ENCODE peak calls at places on chromosome 11, in four cellular contexts. S, Q, N and H are unnamed samples.

GRCh38 chr11:29159552-29160465 is 857.0 kb downstream of the KCNA4 start:
- DNase-seq in S (peak), Q (peak), N (peak), H (peak)

GRCh38 chr11:60119708-60120107 is 31.2 kb downstream of the MS4A2 start:
- DNase-seq in S (no peak), Q (no peak), N (no peak), H (no peak)

GRCh38 chr11:7252683-7253213 is 1.0 kb downstream of the SYT9 start:
- DNase-seq in S (peak), Q (no peak), N (no peak), H (no peak)

GRCh38 chr11:9566561-9567063 is 6.9 kb upstream of the WEE1 start:
- DNase-seq in S (no peak), Q (no peak), N (no peak), H (no peak)

GRCh38 chr11:67401495-67402191 is at the start of gene PPP1CA:
- DNase-seq in S (peak), Q (peak), N (peak), H (peak)

GRCh38 chr11:76234704-76235232 is 28.5 kb upstream of the WNT11 start:
- DNase-seq in S (no peak), Q (no peak), N (no peak), H (no peak)

GRCh38 chr11:25377466-25377865 is 880.6 kb downstream of the LUZP2 start:
- DNase-seq in S (no peak), Q (no peak), N (no peak), H (no peak)

GRCh38 chr11:13304655-13305340 is 27.2 kb downstream of the BMAL1 start:
- DNase-seq in S (no peak), Q (no peak), N (no peak), H (no peak)

GRCh38 chr11:46332568-46333128 is 14.6 kb upstream of the DGKZ start:
- DNase-seq in S (peak), Q (peak), N (no peak), H (no peak)

GRCh38 chr11:90803366-90803765 is 580.5 kb upstream of the CHORDC1 start:
- DNase-seq in S (no peak), Q (no peak), N (no peak), H (no peak)

GRCh38 chr11:20474176-20474950 is 86.8 kb downstream of the PRMT3 start:
- DNase-seq in S (peak), Q (no peak), N (no peak), H (no peak)

GRCh38 chr11:88310246-88310645 is 27.3 kb downstream of the CTSC start:
- DNase-seq in S (no peak), Q (no peak), N (no peak), H (no peak)

GRCh38 chr11:69114811-69115523 is 40.8 kb upstream of the SMIM38 start:
- DNase-seq in S (no peak), Q (no peak), N (no peak), H (no peak)

GRCh38 chr11:36265793-36266628 is 23.2 kb downstream of the COMMD9 start:
- DNase-seq in S (peak), Q (peak), N (peak), H (peak)

GRCh38 chr11:121029813-121030445 is 6.0 kb downstream of the TBCEL start:
- DNase-seq in S (no peak), Q (no peak), N (no peak), H (no peak)

GRCh38 chr11:65915821-65916251 is 3.0 kb downstream of the C11orf68 start:
- DNase-seq in S (no peak), Q (no peak), N (peak), H (no peak)

GRCh38 chr11:112863304-112863703 is 97.9 kb upstream of the NCAM1 start:
- DNase-seq in S (no peak), Q (no peak), N (no peak), H (no peak)

GRCh38 chr11:131486100-131486499 is 115.7 kb downstream of the NTM start:
- DNase-seq in S (no peak), Q (no peak), N (no peak), H (no peak)

GRCh38 chr11:47296045-47296444 is 26.1 kb downstream of the MADD start:
- DNase-seq in S (no peak), Q (no peak), N (no peak), H (no peak)

GRCh38 chr11:74720596-74721478 is 10.4 kb downstream of the CHRDL2 start:
- DNase-seq in S (no peak), Q (no peak), N (no peak), H (no peak)

GRCh38 chr11:117830072-117830471 is 5.5 kb upstream of the FXYD2 start:
- DNase-seq in S (no peak), Q (no peak), N (no peak), H (no peak)

GRCh38 chr11:70159612-70160570 is 43.2 kb upstream of the FADD start:
- DNase-seq in S (no peak), Q (no peak), N (no peak), H (no peak)

GRCh38 chr11:27241316-27242122 is 121.5 kb downstream of the CCDC34 start:
- DNase-seq in S (no peak), Q (no peak), N (no peak), H (no peak)

GRCh38 chr11:111777094-111778046 is 11.2 kb upstream of the PPP2R1B start:
- DNase-seq in S (no peak), Q (peak), N (peak), H (peak)

GRCh38 chr11:118620529-118621070 is 13.2 kb downstream of the PHLDB1 start:
- DNase-seq in S (no peak), Q (no peak), N (peak), H (no peak)

GRCh38 chr11:2655320-2655719 is 44.5 kb downstream of the KCNQ1OT1 start:
- DNase-seq in S (no peak), Q (peak), N (no peak), H (peak)
- TF ChIP-seq ELF4 in S (no peak), Q (no peak), N (no peak), H (no peak)

GRCh38 chr11:5992150-5992549 is 5.4 kb upstream of the OR52L1 start:
- DNase-seq in S (no peak), Q (no peak), N (no peak), H (no peak)

GRCh38 chr11:5989203-5989602 is 2.4 kb upstream of the OR52L1 start:
- DNase-seq in S (no peak), Q (no peak), N (no peak), H (no peak)

GRCh38 chr11:5986885-5987284 is at the start of gene OR52L1:
- DNase-seq in S (no peak), Q (no peak), N (no peak), H (no peak)

GRCh38 chr11:5994791-5995190 is 8.0 kb upstream of the OR52L1 start:
- DNase-seq in S (no peak), Q (no peak), N (no peak), H (no peak)

GRCh38 chr11:5992604-5993251 is 5.9 kb upstream of the OR52L1 start:
- DNase-seq in S (no peak), Q (peak), N (peak), H (peak)
- TF ChIP-seq ELF4 in S (no peak), Q (no peak), N (no peak), H (no peak)

DNA sequence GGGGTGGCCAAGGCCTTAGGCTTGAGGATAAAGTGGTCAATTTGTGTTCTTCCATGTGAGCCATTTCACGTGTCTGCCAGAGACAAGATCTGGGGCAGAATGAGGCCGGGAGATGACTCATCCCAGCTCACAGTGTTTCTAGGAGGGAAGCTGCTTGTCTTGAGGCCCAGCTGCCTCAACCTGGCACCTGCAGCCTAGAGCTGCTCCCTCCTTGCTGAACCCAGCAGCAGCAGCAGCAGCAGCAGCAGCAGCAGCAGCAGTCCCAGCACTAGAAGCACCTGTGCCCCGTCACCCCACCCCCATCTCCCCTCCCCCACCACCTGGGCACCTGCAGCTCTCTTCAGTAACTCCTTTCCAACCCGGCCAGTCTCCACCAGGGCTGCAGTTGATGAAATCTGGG is 143.3 kb downstream of the NXPE2 start:
- DNase-seq in S (peak), Q (peak), N (no peak), H (no peak)
- TF ChIP-seq ELF4 in S (no peak), Q (no peak), N (no peak), H (no peak)

GRCh38 chr11:108002476-108002875 is 6.2 kb upstream of the CUL5 start:
- DNase-seq in S (no peak), Q (no peak), N (no peak), H (no peak)

GRCh38 chr11:108003623-108004022 is 5.1 kb upstream of the CUL5 start:
- DNase-seq in S (no peak), Q (no peak), N (no peak), H (no peak)

GRCh38 chr11:107996025-107996776 is 12.5 kb upstream of the CUL5 start:
- DNase-seq in S (no peak), Q (no peak), N (no peak), H (no peak)

GRCh38 chr11:107998761-107999160 is 9.9 kb upstream of the CUL5 start:
- DNase-seq in S (no peak), Q (no peak), N (no peak), H (no peak)

GRCh38 chr11:107999759-108000455 is 8.8 kb upstream of the CUL5 start:
- DNase-seq in S (peak), Q (peak), N (peak), H (peak)
- TF ChIP-seq ELF4 in S (no peak), Q (no peak), N (no peak), H (no peak)

GRCh38 chr11:95508219-95508880 is 277.3 kb upstream of the SESN3 start:
- DNase-seq in S (no peak), Q (no peak), N (no peak), H (no peak)

GRCh38 chr11:95515379-95515778 is 274.2 kb downstream of the FAM76B start:
- DNase-seq in S (no peak), Q (no peak), N (no peak), H (no peak)

GRCh38 chr11:95514386-95515145 is 275.0 kb downstream of the FAM76B start:
- DNase-seq in S (no peak), Q (no peak), N (no peak), H (no peak)

GRCh38 chr11:95512682-95513081 is 276.9 kb downstream of the FAM76B start:
- DNase-seq in S (no peak), Q (no peak), N (peak), H (no peak)

DNA sequence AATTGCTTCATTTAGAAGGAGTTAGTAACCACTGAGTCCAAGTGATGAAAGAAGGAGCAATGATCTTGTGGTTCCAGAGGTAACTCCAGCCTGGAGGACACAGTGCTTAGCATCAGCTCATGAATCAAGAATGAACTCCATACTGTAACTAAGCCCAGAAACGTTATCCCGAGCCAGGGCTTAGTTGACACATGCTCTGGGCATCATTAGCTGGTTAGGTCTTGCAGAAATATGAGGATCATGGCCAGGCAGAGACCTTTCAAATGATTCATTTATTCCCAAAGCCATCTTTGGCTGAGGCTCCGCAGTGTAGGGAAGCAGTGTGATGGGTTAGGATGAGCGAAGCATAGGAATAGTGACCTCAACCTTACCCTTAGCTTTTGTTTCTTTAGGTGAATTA is 277.4 kb downstream of the FAM76B start:
- DNase-seq in S (no peak), Q (no peak), N (no peak), H (no peak)
- TF ChIP-seq ELF4 in S (no peak), Q (no peak), N (no peak), H (no peak)

GRCh38 chr11:14425621-14426020 is 66.6 kb upstream of the RRAS2 start:
- DNase-seq in S (no peak), Q (no peak), N (no peak), H (no peak)

GRCh38 chr11:14423633-14424032 is 64.7 kb upstream of the RRAS2 start:
- DNase-seq in S (no peak), Q (no peak), N (peak), H (no peak)

GRCh38 chr11:14422814-14423182 is 63.8 kb upstream of the RRAS2 start:
- DNase-seq in S (no peak), Q (no peak), N (no peak), H (no peak)

GRCh38 chr11:14422052-14422813 is 63.2 kb upstream of the RRAS2 start:
- DNase-seq in S (peak), Q (peak), N (peak), H (peak)

DNA sequence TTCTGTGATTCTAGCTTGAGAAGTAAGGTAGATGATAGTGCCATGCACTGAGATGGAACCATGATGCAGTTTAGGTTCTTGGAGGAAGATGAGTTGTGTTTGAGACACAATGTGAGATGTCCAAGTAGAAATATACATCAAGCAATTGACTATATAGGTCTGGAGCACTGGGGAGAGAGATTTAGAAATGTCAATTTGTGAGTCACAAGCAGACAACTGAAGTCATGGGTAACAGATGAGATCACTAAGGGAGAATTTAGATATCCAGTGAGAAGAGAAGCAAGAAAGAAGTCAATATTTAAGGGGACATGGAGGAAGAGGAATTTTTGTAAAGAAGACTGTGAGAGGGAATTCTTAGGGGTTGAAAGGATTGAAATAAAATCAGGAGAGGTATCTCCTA is 65.1 kb upstream of the RRAS2 start:
- DNase-seq in S (no peak), Q (no peak), N (no peak), H (no peak)
- TF ChIP-seq ELF4 in S (no peak), Q (no peak), N (no peak), H (no peak)

DNA sequence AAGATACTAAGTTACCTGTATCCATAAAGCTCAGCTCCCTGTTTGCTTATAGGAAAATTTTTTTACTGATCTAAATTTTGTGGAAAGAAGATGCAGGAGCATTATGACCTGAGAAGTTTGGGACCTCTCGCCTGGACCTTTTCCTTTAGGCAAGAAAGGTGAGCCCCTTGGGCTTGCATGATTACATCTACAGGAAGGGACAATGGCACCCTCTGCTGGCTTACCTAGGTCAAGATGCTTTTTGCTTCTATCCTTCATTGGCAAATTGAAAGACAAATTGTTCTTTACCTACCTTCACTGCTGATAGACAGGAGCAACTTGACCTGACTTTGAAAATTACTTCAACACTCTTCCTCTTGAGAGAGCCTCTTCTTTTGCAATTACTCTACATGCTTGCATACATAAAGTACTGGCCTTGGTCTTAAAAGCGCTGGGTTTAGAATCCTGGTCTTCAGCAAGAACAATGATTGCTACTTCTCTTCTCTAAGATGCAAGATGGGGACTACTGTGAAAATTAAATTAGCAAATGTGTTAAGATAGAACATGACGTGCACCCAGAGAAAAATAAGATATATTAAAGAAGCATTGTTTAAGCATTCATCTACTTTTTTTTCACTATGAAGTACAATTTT is 147.2 kb downstream of the TRPC6 start:
- DNase-seq in S (peak), Q (peak), N (peak), H (peak)
- TF ChIP-seq ELF4 in S (no peak), Q (no peak), N (no peak), H (no peak)